ENCODE peak calls at places on chromosomes 6 and 20, in four cellular contexts. C is H1, N is IMR-90, Y is H9. V is an unnamed sample.

GRCh38 chr6:106253194-106253593 is 72.4 kb downstream of the ATG5 start:
- DNase-seq in Y (no peak), N (peak; percentile 80), C (no peak), V (no peak)

GRCh38 chr20:19056909-19057308 is 155.5 kb upstream of the SLC24A3 start:
- DNase-seq in N (no peak), C (no peak), Y (no peak), V (peak; percentile 28)

GRCh38 chr20:40897177-40897700 is 131.4 kb upstream of the TOP1 start:
- DNase-seq in C (no peak), Y (no peak), N (peak; percentile 47), V (no peak)

GRCh38 chr6:41523957-41524633 is 22.1 kb upstream of the FOXP4 start:
- DNase-seq in Y (no peak), C (no peak), N (no peak), V (no peak)

GRCh38 chr6:7052441-7052936 is 55.3 kb upstream of the RREB1 start:
- DNase-seq in C (no peak), Y (peak; percentile 49), N (peak; percentile 65), V (peak; percentile 69)

GRCh38 chr6:43625393-43625992 is 3.6 kb downstream of the GTPBP2 start:
- DNase-seq in Y (no peak), N (no peak), C (no peak), V (no peak)

GRCh38 chr6:35011096-35012041 is 122.3 kb downstream of the ANKS1A start:
- DNase-seq in Y (no peak), C (no peak), N (no peak), V (no peak)

GRCh38 chr20:54475334-54476287 is at the start of gene DOK5:
- DNase-seq in C (no peak), Y (peak; percentile 64), N (peak; percentile 12), V (peak; percentile 71)

GRCh38 chr6:145091102-145091826 is 644.1 kb downstream of the EPM2A start:
- DNase-seq in N (no peak), Y (no peak), C (no peak), V (no peak)

GRCh38 chr6:116557863-116558262 is 4.3 kb downstream of the CALHM4 start:
- DNase-seq in C (no peak), Y (no peak), N (peak; percentile 98), V (no peak)

GRCh38 chr6:120407696-120408095 is 926.6 kb downstream of the TBC1D32 start:
- DNase-seq in Y (no peak), C (no peak), N (no peak), V (no peak)

GRCh38 chr6:88970301-88970700 is 6.9 kb upstream of the RNGTT start:
- DNase-seq in C (no peak), N (no peak), Y (no peak), V (no peak)

GRCh38 chr6:150732765-150733539 is 132.6 kb upstream of the MTHFD1L start:
- DNase-seq in N (no peak), C (no peak), Y (no peak), V (no peak)

GRCh38 chr6:148328876-148329567 is 13.6 kb upstream of the SASH1 start:
- DNase-seq in Y (no peak), C (no peak), N (no peak), V (no peak)

GRCh38 chr6:168335341-168335740 is 15.8 kb upstream of the DACT2 start:
- DNase-seq in Y (no peak), N (no peak), C (no peak), V (no peak)

GRCh38 chr6:151160869-151161268 is 78.9 kb upstream of the AKAP12 start:
- DNase-seq in C (no peak), N (no peak), Y (no peak), V (no peak)

GRCh38 chr20:32152421-32153155 is 43.1 kb downstream of the TM9SF4 start:
- DNase-seq in N (no peak), Y (no peak), C (no peak), V (no peak)

GRCh38 chr20:37968726-37969401 is 64.4 kb downstream of the TTI1 start:
- DNase-seq in C (no peak), N (no peak), Y (peak; percentile 55), V (peak; percentile 66)

GRCh38 chr6:141988954-141989705 is 143.6 kb upstream of the GJE1 start:
- DNase-seq in Y (peak; percentile 69), N (peak; percentile 81), C (peak; percentile 25), V (peak; percentile 93)

GRCh38 chr20:56788671-56789610 is 159.8 kb downstream of the TFAP2C start:
- DNase-seq in N (no peak), C (no peak), Y (no peak), V (no peak)
- H2BK5ac ChIP-seq in N (peak overlapping the region; percentile 96), C (no peak overlapping the region), Y (no peak overlapping the region), V (no peak overlapping the region)

GRCh38 chr6:15042938-15043337 is 202.9 kb upstream of the JARID2 start:
- DNase-seq in Y (no peak), N (no peak), C (no peak), V (no peak)

GRCh38 chr6:15044146-15044882 is 201.6 kb upstream of the JARID2 start:
- DNase-seq in Y (no peak), N (peak; percentile 5), C (no peak), V (peak; percentile 52)

GRCh38 chr6:15039136-15039535 is 206.7 kb upstream of the JARID2 start:
- DNase-seq in N (no peak), Y (no peak), C (no peak), V (no peak)

GRCh38 chr6:15048367-15048766 is 197.5 kb upstream of the JARID2 start:
- DNase-seq in Y (no peak), C (no peak), N (no peak), V (no peak)

DNA sequence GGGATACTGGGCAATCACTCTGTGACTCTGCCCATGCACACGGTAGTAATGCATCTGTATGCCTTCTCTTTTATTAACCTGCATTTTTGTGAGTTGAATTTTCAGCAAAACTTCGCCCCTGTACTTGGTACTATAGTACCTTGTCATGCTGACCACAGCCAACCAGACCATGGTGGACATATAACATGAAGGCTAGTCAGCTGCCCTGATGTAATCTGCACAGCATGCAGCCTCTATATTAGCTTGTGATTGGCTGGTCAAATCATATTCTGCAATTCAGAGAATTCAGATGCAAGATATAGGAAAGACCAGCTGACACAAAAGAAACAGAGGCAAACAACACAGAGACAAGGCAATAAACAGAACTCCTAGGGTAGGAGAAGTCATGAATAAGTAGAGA is 200.9 kb upstream of the JARID2 start:
- DNase-seq in Y (no peak), N (no peak), C (no peak), V (no peak)
- H3K18ac ChIP-seq in Y (no peak overlapping the region), N (no peak overlapping the region), C (peak overlapping the region; percentile 48), V (peak overlapping the region; percentile 43)

GRCh38 chr6:165233089-165233488 is 76.3 kb downstream of the C6orf118 start:
- DNase-seq in C (no peak), Y (no peak), N (no peak), V (no peak)
- H3K56ac ChIP-seq in C (no peak overlapping the region), Y (no peak overlapping the region), N (no peak overlapping the region), V (no peak overlapping the region)

GRCh38 chr6:21666200-21666671 is 72.7 kb downstream of the SOX4 start:
- DNase-seq in Y (peak; percentile 85), N (no peak), C (no peak), V (peak; percentile 88)

GRCh38 chr6:21665436-21666199 is 72.1 kb downstream of the SOX4 start:
- DNase-seq in C (peak; percentile 67), N (no peak), Y (peak; percentile 88), V (peak; percentile 87)

GRCh38 chr6:21665101-21665435 is 71.5 kb downstream of the SOX4 start:
- DNase-seq in Y (no peak), C (no peak), N (no peak), V (no peak)

GRCh38 chr6:21668794-21669193 is 75.2 kb downstream of the SOX4 start:
- DNase-seq in Y (no peak), C (no peak), N (no peak), V (no peak)

DNA sequence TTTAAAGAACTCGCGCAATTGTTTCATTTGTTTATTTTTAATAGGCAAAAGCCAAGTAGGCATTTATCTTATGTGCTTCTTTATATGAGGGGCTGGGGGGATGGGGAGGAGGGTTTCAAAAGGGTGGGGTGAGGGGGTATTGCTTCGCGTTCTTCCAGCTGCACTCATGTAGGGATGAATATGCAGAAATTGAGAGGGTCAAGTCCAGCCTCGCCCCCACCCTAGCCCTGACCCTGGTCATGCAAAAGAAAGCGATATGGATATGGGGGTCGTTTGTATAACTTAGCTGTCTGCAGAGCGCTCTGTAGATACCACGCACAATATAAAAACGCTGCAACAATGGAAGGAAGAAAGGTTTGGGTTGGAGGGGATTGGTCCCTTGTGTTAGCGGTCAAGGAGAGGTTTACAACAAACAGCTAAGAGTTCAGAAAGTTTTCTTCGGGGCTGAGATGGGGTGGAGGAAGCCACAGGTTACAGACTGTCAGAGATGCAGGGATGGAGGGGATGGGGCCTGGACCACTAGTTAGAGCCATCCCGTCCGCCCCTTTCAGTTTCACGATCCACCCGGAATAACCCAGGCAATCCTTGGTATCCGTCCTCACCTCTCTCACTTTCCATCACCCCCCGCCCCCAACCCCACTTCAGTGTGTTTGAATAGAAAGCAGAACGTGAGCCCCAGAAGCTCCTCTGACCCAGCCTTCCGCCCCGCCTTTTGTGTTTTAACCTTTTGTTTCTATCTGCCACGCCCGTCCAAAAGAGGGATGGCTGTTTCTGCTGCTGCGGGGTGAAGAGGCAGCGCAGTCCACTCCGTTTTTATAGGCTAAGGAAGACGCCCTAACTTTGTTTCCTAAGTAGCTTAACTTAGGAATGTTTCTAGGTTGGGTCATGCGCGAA is 73.5 kb downstream of the SOX4 start:
- DNase-seq in C (no peak), N (no peak), Y (peak; percentile 62), V (peak; percentile 70)
- H2BK5ac ChIP-seq in C (peak overlapping the region; percentile 90), N (no peak overlapping the region), Y (no peak overlapping the region), V (peak overlapping the region; percentile 24)

DNA sequence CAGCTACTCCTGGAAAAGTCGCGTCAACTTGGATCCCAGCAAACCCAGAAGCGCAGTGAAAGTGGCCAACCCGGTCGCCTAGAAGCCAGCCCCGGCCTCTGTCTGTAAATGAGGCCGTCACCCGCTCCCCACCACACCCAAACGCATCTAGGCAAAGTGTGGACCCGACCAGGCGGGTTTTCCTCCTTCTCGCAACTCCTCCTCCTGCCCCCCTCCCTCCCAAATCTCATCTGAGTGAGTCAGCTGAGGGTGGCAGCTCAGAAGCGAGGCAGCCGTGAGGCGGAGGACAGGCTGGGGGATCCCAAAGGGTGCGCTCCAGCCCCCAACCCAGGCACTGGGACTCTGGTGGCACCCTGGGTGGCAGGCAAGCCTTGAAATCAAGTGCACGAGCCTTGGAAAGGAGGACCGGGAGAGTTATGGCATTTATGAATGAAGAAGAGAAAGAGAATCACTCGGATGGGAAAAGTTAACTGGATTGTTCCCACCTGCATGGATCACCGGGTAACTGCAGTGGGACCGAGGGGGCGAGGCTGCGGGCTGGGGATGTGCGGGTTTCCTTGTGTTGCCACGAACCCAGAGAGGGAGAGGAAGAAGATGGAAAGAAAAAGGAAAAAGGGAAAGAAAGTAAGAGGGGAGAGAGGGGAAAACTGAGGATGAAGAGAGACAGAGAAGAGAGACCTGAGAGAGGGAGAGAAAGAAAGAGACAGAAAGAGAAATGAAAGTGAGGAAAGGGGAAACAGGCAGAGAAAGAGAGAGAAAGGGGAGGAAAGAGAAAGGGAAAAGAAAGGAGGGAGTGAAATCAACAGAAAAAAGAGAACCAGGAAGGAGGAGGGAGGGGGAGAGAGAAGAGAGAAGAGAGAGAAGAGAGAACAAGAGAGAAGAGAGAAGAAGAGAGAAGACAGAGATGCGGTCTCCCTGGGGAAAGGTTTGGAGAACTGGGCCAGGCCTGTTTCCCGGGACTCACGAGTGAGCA is at the start of gene APCDD1L:
- DNase-seq in C (peak; percentile 25), Y (peak; percentile 74), N (peak; percentile 69), V (peak; percentile 82)
- H3K18ac ChIP-seq in C (peak within 1 kb of the TSS; percentile 96), Y (no peak within 1 kb of the TSS), N (peak within 1 kb of the TSS; percentile 53), V (no peak within 1 kb of the TSS)

V was measured in mesendoderm.